ENCODE peak calls at places on chromosomes 13 and 19, in five cellular contexts. V is hepatocyte; S is effector memory CD4-positive, alpha-beta T cell; K is aorta; R is heart left ventricle. Y is an unnamed sample. For H3K36me3 and H3K9me3, the result is how much of the 10 kb centered on the place peaks cover.

GRCh38 chr13:26821766-26822165 is 61.2 kb upstream of the GPR12 start:
- DNase-seq in V (no peak), S (no peak), K (no peak), R (no peak), Y (no peak)

GRCh38 chr19:33416307-33417215 is 43.1 kb downstream of the CEBPG start:
- DNase-seq in V (peak), S (peak), K (no peak), R (peak), Y (peak)

GRCh38 chr19:45467115-45467455 is 711 bp upstream of the FOSB start:
- DNase-seq in V (peak), S (no peak), K (no peak), R (no peak), Y (no peak)

GRCh38 chr19:3849092-3849491 is 19.7 kb downstream of the ZFR2 start:
- DNase-seq in V (peak), S (no peak), K (no peak), R (no peak), Y (peak)

GRCh38 chr19:35006999-35007365 is 6.9 kb downstream of the GRAMD1A start:
- DNase-seq in V (no peak), S (no peak), K (no peak), R (no peak), Y (no peak)

GRCh38 chr19:51514866-51515481 is 13.4 kb upstream of the SIGLEC12 start:
- DNase-seq in V (peak), S (no peak), K (no peak), R (no peak), Y (peak)

GRCh38 chr19:28727133-28727834 is 485.7 kb downstream of the UQCRFS1 start:
- DNase-seq in V (no peak), S (no peak), K (no peak), R (no peak), Y (no peak)

GRCh38 chr19:37095859-37096258 is 17.6 kb downstream of the ZNF420 start:
- DNase-seq in V (no peak), S (no peak), K (no peak), R (no peak), Y (no peak)

GRCh38 chr13:108018371-108018870 is 196.9 kb downstream of the LIG4 start:
- DNase-seq in V (no peak), S (no peak), K (no peak), R (no peak), Y (no peak)

GRCh38 chr13:108328848-108329247 is 59.3 kb downstream of the TNFSF13B start:
- DNase-seq in V (no peak), S (no peak), K (no peak), R (no peak), Y (no peak)

GRCh38 chr13:113856716-113857065 is 7.2 kb downstream of the GAS6 start:
- DNase-seq in V (no peak), S (no peak), K (peak), R (no peak), Y (no peak)

GRCh38 chr13:87361216-87361615 is 310.0 kb upstream of the SLITRK5 start:
- DNase-seq in V (no peak), S (no peak), K (no peak), R (no peak), Y (no peak)

GRCh38 chr13:87355451-87355850 is 315.7 kb upstream of the SLITRK5 start:
- DNase-seq in V (no peak), S (no peak), K (no peak), R (no peak), Y (no peak)

GRCh38 chr13:87356314-87356713 is 314.9 kb upstream of the SLITRK5 start:
- DNase-seq in V (no peak), S (no peak), K (no peak), R (no peak), Y (peak)
- H3K36me3 ChIP-seq in V (under half), S (under half), K (under half), R (under half), Y (under half)

GRCh38 chr19:6819323-6819722 is 46.8 kb downstream of the VAV1 start:
- DNase-seq in V (no peak), S (no peak), K (no peak), R (no peak), Y (no peak)
- H3K9me3 ChIP-seq in V (under half), S (under half), K (under half), R (under half), Y (under half)

GRCh38 chr19:16121141-16121540 is 9.5 kb downstream of the RAB8A start:
- DNase-seq in V (no peak), S (no peak), K (no peak), R (no peak), Y (no peak)

GRCh38 chr19:16116067-16116466 is 4.4 kb downstream of the RAB8A start:
- DNase-seq in V (no peak), S (no peak), K (no peak), R (no peak), Y (no peak)

GRCh38 chr19:16117594-16118033 is 5.9 kb downstream of the RAB8A start:
- DNase-seq in V (no peak), S (no peak), K (no peak), R (no peak), Y (no peak)

GRCh38 chr19:16115309-16116039 is 3.8 kb downstream of the RAB8A start:
- DNase-seq in V (no peak), S (no peak), K (no peak), R (no peak), Y (no peak)

GRCh38 chr19:16118489-16119033 is 6.9 kb downstream of the RAB8A start:
- DNase-seq in V (no peak), S (no peak), K (no peak), R (no peak), Y (no peak)
- H3K4me3 ChIP-seq in V (no peak), S (no peak), K (no peak), R (no peak), Y (no peak)

DNA sequence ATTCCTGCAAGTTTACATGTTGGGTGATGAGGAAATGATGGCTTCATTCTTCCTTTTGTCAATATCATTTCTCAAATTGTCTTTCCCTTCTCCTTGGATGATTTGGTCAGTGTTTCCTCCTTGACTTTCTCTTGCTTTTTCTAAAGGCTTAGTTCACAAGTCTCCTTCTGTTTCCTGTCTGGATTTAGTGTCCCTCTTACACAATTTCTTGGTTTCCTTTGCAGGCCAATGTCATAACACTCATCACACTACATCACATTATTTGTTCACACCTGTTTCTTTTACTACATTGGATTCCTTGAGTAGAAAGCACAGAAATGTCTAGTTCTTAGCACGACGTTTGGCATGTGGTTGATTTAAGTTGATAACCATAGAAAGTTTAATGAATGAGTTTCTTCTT is 490.7 kb downstream of the TDRD3 start:
- DNase-seq in V (no peak), S (no peak), K (no peak), R (no peak), Y (no peak)
- H3K36me3 ChIP-seq in V (under half), S (under half), K (under half), R (under half), Y (under half)